ENCODE peak calls at places on chromosomes 4 and X, in eight cellular contexts. F is left lung, K is mesendoderm, O is PC-3, N is psoas muscle, I is ascending aorta, J is small intestine, C is neuronal stem cell. H is an unnamed sample.

GRCh38 chr4:26022346-26022891 is 108.4 kb downstream of the SMIM20 start:
- DNase-seq in F (no peak), K (no peak), O (peak; percentile 87), N (no peak), I (peak; percentile 87), J (peak; percentile 10), C (no peak), H (no peak)

GRCh38 chr4:112938461-112939058 is 110.9 kb upstream of the ANK2 start:
- DNase-seq in F (no peak), K (peak; percentile 73), O (peak; percentile 60), N (no peak), I (no peak), J (peak; percentile 8), C (peak; percentile 54), H (no peak)

GRCh38 chr4:102823897-102824296 is 3.5 kb downstream of the UBE2D3 start:
- DNase-seq in F (no peak), K (no peak), O (no peak), N (no peak), I (no peak), J (peak; percentile 16), C (no peak), H (no peak)

GRCh38 chr4:101593666-101594065 is 196.9 kb upstream of the BANK1 start:
- DNase-seq in F (no peak), K (no peak), O (no peak), N (no peak), I (no peak), J (no peak), C (no peak), H (no peak)

GRCh38 chr4:61714387-61714890 is 514.3 kb downstream of the ADGRL3 start:
- DNase-seq in F (no peak), K (no peak), O (no peak), N (no peak), I (no peak), J (no peak), C (no peak), H (no peak)

GRCh38 chrX:116246261-116246660 is 75.7 kb downstream of the AGTR2 start:
- DNase-seq in F (no peak), K (no peak), O (peak; percentile 68), N (no peak), I (no peak), J (no peak), C (no peak), H (no peak)

GRCh38 chr4:93396274-93396673 is 432.3 kb upstream of the ATOH1 start:
- DNase-seq in F (no peak), K (peak; percentile 30), O (peak; percentile 18), N (no peak), I (no peak), J (no peak), C (no peak), H (no peak)

GRCh38 chr4:84167089-84167488 is 332.0 kb downstream of the NKX6-1 start:
- DNase-seq in F (no peak), K (no peak), O (no peak), N (no peak), I (no peak), J (no peak), C (no peak), H (no peak)

GRCh38 chr4:125432078-125432477 is 117.3 kb downstream of the FAT4 start:
- DNase-seq in F (no peak), K (peak; percentile 88), O (no peak), N (no peak), I (no peak), J (no peak), C (peak; percentile 24), H (no peak)

GRCh38 chr4:8297691-8298485 is 28.3 kb downstream of the HTRA3 start:
- DNase-seq in F (peak; percentile 59), K (no peak), O (no peak), N (peak; percentile 11), I (peak; percentile 47), J (no peak), C (no peak), H (peak; percentile 33)

GRCh38 chr4:166991162-166991561 is 243.1 kb downstream of the SPOCK3 start:
- DNase-seq in F (no peak), K (no peak), O (no peak), N (no peak), I (no peak), J (no peak), C (no peak), H (no peak)

GRCh38 chrX:39309018-39309620 is 507.9 kb downstream of the MID1IP1 start:
- DNase-seq in F (no peak), K (peak; percentile 16), O (no peak), N (no peak), I (no peak), J (no peak), C (no peak), H (peak; percentile 55)

GRCh38 chrX:24427747-24428019 is 37.4 kb upstream of the PDK3 start:
- DNase-seq in F (no peak), K (no peak), O (no peak), N (no peak), I (no peak), J (no peak), C (no peak), H (peak; percentile 18)

DNA sequence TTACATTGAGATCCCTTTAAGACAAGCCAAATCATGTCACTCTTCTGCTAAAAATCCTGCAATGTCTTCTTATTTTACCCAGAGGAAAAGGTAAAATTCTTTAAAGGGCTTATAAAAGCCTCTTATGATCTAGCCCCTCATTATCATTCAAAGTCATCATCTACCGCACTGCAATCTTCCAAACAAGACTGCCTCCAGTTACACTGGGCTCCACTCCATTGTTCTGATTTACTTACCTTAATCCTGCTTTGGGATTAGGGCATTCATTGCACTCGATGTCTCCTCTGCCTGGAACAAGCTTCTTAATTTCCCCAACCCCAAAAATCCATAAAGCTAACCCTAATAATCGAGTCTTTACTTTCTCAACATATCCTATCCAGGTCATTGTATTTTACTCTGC is 269.1 kb downstream of the PCDH18 start:
- DNase-seq in F (no peak), K (no peak), O (no peak), N (no peak), I (no peak), J (no peak), C (no peak), H (no peak)
- H3K27me3 ChIP-seq in F (no peaks in the 10 kb centered on the region), K (no peaks in the 10 kb centered on the region), O (no peaks in the 10 kb centered on the region), N (no peaks in the 10 kb centered on the region), I (no peaks in the 10 kb centered on the region), J (no peaks in the 10 kb centered on the region), C (no peaks in the 10 kb centered on the region), H (no peaks in the 10 kb centered on the region)

DNA sequence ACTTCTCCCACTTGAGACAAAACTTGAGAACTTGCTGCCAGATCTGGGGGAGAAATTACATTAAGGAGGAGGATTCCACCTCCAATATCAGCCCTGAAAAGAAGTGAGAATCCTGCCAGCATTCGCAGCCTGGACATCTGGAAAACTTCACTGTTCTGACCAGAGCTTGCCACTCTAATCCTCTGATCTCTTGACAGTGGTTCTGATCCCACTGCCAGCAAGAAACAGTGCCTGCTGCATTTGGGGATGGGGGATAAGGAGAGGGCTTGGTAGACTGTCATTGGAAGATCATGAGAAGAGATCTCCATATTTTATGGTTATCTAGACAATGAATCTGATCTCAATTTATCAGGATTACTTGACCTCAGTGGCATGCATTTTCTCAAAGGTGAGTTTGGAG is 49.8 kb upstream of the TMEM33 start:
- DNase-seq in F (no peak), K (no peak), O (no peak), N (no peak), I (no peak), J (no peak), C (no peak), H (no peak)
- H3K27me3 ChIP-seq in F (peaks cover 29% of the 10 kb centered on the region), K (peaks cover 34% of the 10 kb centered on the region), O (peaks cover 21% of the 10 kb centered on the region), N (peaks cover 28% of the 10 kb centered on the region), I (peaks cover 9% of the 10 kb centered on the region), J (peaks cover 12% of the 10 kb centered on the region), C (peaks cover 82% of the 10 kb centered on the region), H (no peaks in the 10 kb centered on the region)

GRCh38 chr4:146640021-146640425 is 1.3 kb downstream of the POU4F2 start:
- DNase-seq in F (peak; percentile 73), K (no peak), O (no peak), N (no peak), I (no peak), J (no peak), C (no peak), H (no peak)
- H3K27me3 ChIP-seq in F (peaks cover 88% of the 10 kb centered on the region), K (peaks cover 51% of the 10 kb centered on the region), O (peaks cover 25% of the 10 kb centered on the region), N (peaks cover 83% of the 10 kb centered on the region), I (peaks cover 5% of the 10 kb centered on the region), J (peaks cover 37% of the 10 kb centered on the region), C (peaks cover 90% of the 10 kb centered on the region), H (peaks cover 2% of the 10 kb centered on the region)

GRCh38 chr4:121070696-121071639 is 1.4 kb downstream of the NDNF start:
- DNase-seq in F (peak; percentile 81), K (peak; percentile 79), O (no peak), N (peak; percentile 47), I (peak; percentile 71), J (no peak), C (peak; percentile 62), H (peak; percentile 75)
- H3K27me3 ChIP-seq in F (peaks cover 9% of the 10 kb centered on the region), K (peaks cover 3% of the 10 kb centered on the region), O (peaks cover 28% of the 10 kb centered on the region), N (peaks cover 35% of the 10 kb centered on the region), I (no peaks in the 10 kb centered on the region), J (peaks cover 15% of the 10 kb centered on the region), C (peaks cover 18% of the 10 kb centered on the region), H (no peaks in the 10 kb centered on the region)

DNA sequence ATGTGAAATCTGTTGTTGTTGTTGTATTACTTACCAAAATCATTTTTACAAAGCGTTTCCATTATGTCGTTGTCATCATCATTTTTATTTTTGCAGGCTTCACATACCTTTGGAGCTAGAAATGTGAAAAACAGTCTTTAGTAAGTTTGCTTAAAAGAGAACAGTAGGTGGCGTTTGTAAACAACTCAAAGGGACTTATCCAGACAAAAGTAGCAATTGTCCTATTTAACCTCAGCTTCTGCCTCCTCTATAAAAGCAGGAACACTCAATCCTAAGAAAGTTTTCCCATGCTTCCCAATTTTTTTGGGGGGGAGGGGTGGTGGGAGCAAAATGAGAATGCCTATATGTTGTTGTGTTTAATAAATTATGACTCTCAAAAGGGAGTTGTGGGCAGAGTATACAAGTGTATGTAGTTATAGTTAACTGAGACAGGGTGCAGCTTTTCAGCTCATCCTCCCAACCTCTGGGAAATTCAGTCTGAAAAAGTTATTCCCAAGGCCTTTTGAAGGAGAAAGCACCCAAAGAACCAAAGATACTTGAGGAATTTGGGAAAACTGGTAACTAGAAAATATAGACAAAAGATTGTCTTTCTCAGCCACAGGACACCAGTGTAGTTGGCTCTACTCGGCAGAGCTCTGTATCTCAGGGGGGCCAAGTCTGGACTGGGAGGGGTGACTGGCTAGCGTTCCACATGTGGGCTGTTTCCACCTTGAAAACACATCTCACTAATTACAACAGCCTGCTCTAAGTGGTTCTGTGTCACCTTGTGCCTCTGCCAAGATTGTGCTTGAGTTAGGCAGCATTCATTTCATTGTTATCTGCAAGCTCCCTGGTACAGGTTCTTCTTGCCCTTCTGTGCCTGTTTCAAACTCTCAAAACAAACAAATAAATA is 2.8 kb downstream of the SFRP2 start:
- DNase-seq in F (no peak), K (peak; percentile 67), O (peak; percentile 53), N (no peak), I (no peak), J (peak; percentile 17), C (no peak), H (no peak)
- H3K27me3 ChIP-seq in F (peaks cover 50% of the 10 kb centered on the region), K (no peaks in the 10 kb centered on the region), O (peaks cover 25% of the 10 kb centered on the region), N (peaks cover 42% of the 10 kb centered on the region), I (peaks cover 22% of the 10 kb centered on the region), J (peaks cover 43% of the 10 kb centered on the region), C (no peaks in the 10 kb centered on the region), H (no peaks in the 10 kb centered on the region)

H was measured in ovary.